ENCODE peak calls at places on chromosome 21, in eight cellular contexts. L is MM.1S; V is neural progenitor cell; O is CD4-positive, alpha-beta memory T cell; B is keratinocyte; C is left ventricle myocardium inferior; D is IMR-90; Y is colonic mucosa. K is an unnamed sample.

GRCh38 chr21:16195896-16196443 is 466.2 kb downstream of the USP25 start:
- DNase-seq in L (peak), V (no peak), O (no peak), B (no peak), C (no peak), D (no peak), Y (no peak), K (no peak)

GRCh38 chr21:25822981-25823380 is 88.2 kb downstream of the GABPA start:
- DNase-seq in L (peak), V (no peak), O (no peak), B (no peak), C (no peak), D (no peak), Y (peak), K (no peak)

GRCh38 chr21:17461014-17461413 is 51.8 kb upstream of the CXADR start:
- DNase-seq in L (no peak), V (no peak), O (no peak), B (no peak), C (no peak), D (peak), Y (peak), K (peak)

GRCh38 chr21:24302400-24302799 is 1304.9 kb downstream of the MRPL39 start:
- DNase-seq in L (no peak), V (no peak), O (no peak), B (no peak), C (no peak), D (no peak), Y (no peak), K (no peak)

GRCh38 chr21:29449306-29449940 is 150.7 kb downstream of the BACH1 start:
- DNase-seq in L (no peak), V (no peak), O (peak), B (no peak), C (no peak), D (no peak), Y (no peak), K (no peak)

GRCh38 chr21:34936299-34936698 is 112.8 kb downstream of the RUNX1 start:
- DNase-seq in L (no peak), V (no peak), O (peak), B (no peak), C (no peak), D (no peak), Y (no peak), K (no peak)

GRCh38 chr21:31531967-31532366 is 127.5 kb upstream of the SOD1 start:
- DNase-seq in L (no peak), V (no peak), O (no peak), B (no peak), C (no peak), D (no peak), Y (no peak), K (no peak)

GRCh38 chr21:28742527-28742926 is 250.2 kb downstream of the LTN1 start:
- DNase-seq in L (no peak), V (no peak), O (no peak), B (no peak), C (no peak), D (peak), Y (no peak), K (peak)

GRCh38 chr21:32624726-32625125 is 12.5 kb upstream of the CFAP298 start:
- DNase-seq in L (peak), V (no peak), O (no peak), B (peak), C (no peak), D (peak), Y (no peak), K (no peak)

DNA sequence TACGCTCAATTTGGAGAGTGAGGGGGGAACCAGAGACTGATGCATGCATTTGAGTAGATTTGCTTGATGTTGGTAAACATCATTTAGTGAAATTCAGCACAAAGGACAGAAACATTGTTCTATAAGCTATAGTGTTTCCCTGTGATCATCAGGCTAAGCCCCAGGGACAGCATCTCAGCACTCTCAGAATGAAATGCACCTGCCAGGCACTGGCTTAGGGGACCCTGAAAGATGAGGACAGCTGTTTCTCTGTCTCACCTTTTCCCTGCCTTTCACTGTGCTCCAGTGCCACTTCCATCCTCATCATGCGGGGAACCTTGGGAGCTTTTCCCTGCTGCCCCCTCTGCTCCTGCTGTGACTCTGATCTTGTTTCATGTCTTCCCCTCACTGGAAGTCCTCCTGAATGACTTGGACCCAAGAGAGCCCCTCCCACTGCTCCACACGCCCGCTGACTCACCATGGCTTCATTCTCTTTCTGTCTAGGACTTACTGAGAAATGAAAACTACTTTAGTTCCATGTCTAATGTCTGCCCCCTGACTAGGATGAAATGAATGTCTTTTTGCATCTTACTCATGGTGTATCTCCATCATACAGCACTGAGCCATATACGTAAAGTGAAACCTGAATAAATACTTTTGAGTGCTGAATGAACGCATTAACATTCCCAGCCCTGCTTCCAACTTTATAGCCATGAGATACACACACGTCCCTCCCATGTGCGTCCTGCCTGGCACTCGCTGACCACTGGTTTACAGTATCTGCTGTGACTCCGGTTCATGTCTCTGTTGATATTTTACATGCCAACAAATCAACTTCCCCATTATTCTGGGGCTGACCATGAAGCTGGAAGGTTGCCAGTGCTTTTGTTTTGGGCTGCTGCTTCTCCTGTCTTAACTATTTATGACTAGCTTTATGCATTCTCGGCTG is 182.1 kb downstream of the PCP4 start:
- DNase-seq in L (no peak), V (no peak), O (no peak), B (no peak), C (no peak), D (peak), Y (no peak), K (no peak)
- H3K27ac ChIP-seq in L (peak), V (no peak), O (no peak), B (no peak), C (no peak), D (no peak), Y (no peak), K (no peak)

GRCh38 chr21:45322960-45323461 is 35.3 kb upstream of the POFUT2 start:
- DNase-seq in L (no peak), V (peak), O (no peak), B (no peak), C (peak), D (no peak), Y (no peak), K (no peak)
- H3K27ac ChIP-seq in L (no peak), V (no peak), O (no peak), B (no peak), C (no peak), D (no peak), Y (no peak), K (no peak)

DNA sequence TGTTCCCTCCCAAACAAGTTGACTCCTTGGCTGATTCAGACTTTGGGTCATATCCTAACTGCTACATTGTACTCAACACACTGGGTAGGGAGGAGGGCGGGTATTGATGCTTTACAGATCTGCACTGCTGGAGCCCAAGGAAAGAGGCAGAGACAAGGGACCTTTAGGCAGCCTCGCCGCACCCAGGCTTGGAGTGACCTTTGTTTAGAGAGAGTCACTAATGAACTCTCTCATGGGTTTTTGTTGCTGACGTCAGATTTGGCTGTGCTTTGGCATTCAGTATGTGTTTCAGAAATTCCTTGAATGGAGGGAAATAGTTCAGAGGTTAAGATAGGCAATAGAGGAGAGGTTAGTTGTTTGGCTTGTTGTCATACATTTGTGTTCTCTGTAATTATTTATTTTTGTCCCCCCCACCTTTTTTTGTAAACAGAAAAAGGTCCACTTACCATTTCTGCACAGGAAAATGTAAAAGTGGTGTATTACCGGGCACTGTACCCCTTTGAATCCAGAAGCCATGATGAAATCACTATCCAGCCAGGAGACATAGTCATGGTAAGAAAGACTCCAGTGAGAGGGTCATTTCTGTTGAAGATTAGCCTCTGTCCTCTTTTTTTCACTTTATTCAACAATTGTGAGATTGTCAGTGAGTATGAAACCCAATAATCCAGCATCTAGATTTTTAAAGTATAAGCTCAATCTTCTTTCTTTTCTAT is 116.1 kb downstream of the ATP5PO start:
- DNase-seq in L (no peak), V (peak), O (no peak), B (no peak), C (peak), D (no peak), Y (no peak), K (no peak)
- H3K27ac ChIP-seq in L (no peak), V (peak), O (no peak), B (no peak), C (peak), D (no peak), Y (no peak), K (no peak)

GRCh38 chr21:43573921-43574320 is 85.4 kb downstream of the HSF2BP start:
- DNase-seq in L (no peak), V (no peak), O (no peak), B (no peak), C (no peak), D (no peak), Y (no peak), K (no peak)
- H3K27ac ChIP-seq in L (no peak), V (no peak), O (no peak), B (no peak), C (no peak), D (no peak), Y (no peak), K (no peak)

GRCh38 chr21:43733529-43734071 is 14.7 kb downstream of the PDXK start:
- DNase-seq in L (no peak), V (no peak), O (no peak), B (no peak), C (no peak), D (peak), Y (peak), K (no peak)
- H3K27ac ChIP-seq in L (no peak), V (no peak), O (no peak), B (peak), C (no peak), D (no peak), Y (peak), K (no peak)

DNA sequence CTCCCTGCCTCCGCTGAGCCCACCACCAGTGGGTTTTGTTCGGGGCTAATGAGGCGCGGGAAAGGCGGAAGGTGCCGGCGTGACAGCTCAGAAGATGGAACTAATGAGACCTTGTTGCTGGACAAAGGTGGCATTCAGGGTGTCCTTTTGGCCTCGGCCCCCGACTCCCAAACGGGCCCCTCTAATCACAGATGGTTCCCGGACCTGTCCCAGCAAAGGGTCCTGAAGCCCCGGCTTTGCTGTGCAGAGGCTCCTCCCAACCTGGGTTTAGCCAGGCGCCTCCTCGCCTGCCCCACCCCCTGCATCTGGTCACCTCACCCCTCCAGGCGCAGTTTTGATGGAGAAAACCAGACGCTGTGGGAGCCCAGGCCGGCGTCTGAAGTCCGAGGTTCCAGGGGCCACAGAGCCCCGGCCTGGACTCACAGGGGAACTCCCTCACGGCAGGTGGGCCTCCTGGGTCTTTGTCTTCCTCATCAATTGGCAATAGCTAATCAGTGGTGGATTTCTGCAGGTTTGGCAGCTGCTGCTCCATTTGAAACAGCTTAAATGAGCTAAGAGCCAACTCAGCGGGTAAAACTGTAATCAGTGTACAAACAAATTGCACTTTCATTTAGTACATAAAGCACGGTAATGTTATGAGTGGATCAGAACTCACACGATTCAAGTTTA is 44.3 kb upstream of the ADARB1 start:
- DNase-seq in L (no peak), V (peak), O (no peak), B (no peak), C (no peak), D (no peak), Y (no peak), K (no peak)
- H3K27ac ChIP-seq in L (no peak), V (no peak), O (no peak), B (no peak), C (peak), D (no peak), Y (no peak), K (no peak)

DNA sequence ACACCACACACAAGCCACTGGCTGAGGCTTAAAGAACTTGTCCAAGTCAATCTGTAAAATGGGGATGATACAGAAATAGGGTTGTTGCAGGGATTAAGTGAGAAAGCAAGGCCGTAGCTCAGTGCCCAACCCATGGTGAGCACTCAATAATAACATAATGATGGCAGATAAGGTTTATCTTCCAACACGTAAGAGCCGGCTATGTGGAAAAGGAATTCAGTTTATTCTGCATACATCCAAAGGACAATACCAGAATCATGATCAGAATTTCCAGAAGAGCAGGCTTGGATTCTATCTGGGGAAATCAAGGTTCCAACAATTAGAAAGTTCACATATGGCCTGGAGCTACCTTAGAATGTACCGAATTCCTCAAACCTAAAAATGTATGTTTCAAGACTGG is 4.6 kb downstream of the TMPRSS2 start:
- DNase-seq in L (no peak), V (no peak), O (no peak), B (no peak), C (no peak), D (no peak), Y (no peak), K (no peak)
- H3K27ac ChIP-seq in L (no peak), V (no peak), O (no peak), B (no peak), C (no peak), D (no peak), Y (peak), K (no peak)

K was measured in brain microvascular endothelial cell.